ENCODE peak calls at places on chromosomes 4 and X, in five cellular contexts. One of them, this sample, is unnamed.

GRCh38 chrX:107676559-107677378 is 48.5 kb downstream of the PRPS1 start:
- DNase-seq in brain microvascular endothelial cell: peak
- DNase-seq in ovary: peak
- DNase-seq in SJSA1: peak
- DNase-seq in CD8-positive, alpha-beta T cell: peak
- DNase-seq in this sample: peak

GRCh38 chr4:113455081-113455480 is 306.5 kb downstream of the CAMK2D start:
- DNase-seq in CD8-positive, alpha-beta T cell: no peak
- DNase-seq in SJSA1: no peak
- DNase-seq in ovary: no peak
- DNase-seq in brain microvascular endothelial cell: no peak
- DNase-seq in this sample: no peak

GRCh38 chr4:173935622-173936405 is 347.7 kb downstream of the FBXO8 start:
- DNase-seq in brain microvascular endothelial cell: no peak
- DNase-seq in CD8-positive, alpha-beta T cell: no peak
- DNase-seq in ovary: no peak
- DNase-seq in SJSA1: no peak
- DNase-seq in this sample: no peak

GRCh38 chr4:185305979-185306442 is 89.7 kb downstream of the LRP2BP start:
- DNase-seq in CD8-positive, alpha-beta T cell: no peak
- DNase-seq in SJSA1: peak
- DNase-seq in brain microvascular endothelial cell: peak
- DNase-seq in ovary: no peak
- DNase-seq in this sample: no peak

GRCh38 chrX:77918568-77918967 is 8.1 kb downstream of the ATP7A start:
- DNase-seq in CD8-positive, alpha-beta T cell: no peak
- DNase-seq in brain microvascular endothelial cell: no peak
- DNase-seq in ovary: no peak
- DNase-seq in SJSA1: no peak
- DNase-seq in this sample: no peak

GRCh38 chrX:107571296-107571998 is 56.9 kb upstream of the PRPS1 start:
- DNase-seq in CD8-positive, alpha-beta T cell: no peak
- DNase-seq in SJSA1: peak
- DNase-seq in brain microvascular endothelial cell: peak
- DNase-seq in ovary: no peak
- DNase-seq in this sample: no peak

GRCh38 chr4:187608001-187608421 is 387.6 kb upstream of the ZFP42 start:
- DNase-seq in ovary: no peak
- DNase-seq in brain microvascular endothelial cell: peak
- DNase-seq in SJSA1: no peak
- DNase-seq in CD8-positive, alpha-beta T cell: no peak
- DNase-seq in this sample: no peak

GRCh38 chr4:88059781-88060180 is 52.3 kb downstream of the PKD2 start:
- DNase-seq in ovary: no peak
- DNase-seq in CD8-positive, alpha-beta T cell: no peak
- DNase-seq in brain microvascular endothelial cell: no peak
- DNase-seq in SJSA1: no peak
- DNase-seq in this sample: no peak

GRCh38 chr4:108449139-108449538 is 171.2 kb upstream of the RPL34 start:
- DNase-seq in ovary: no peak
- DNase-seq in CD8-positive, alpha-beta T cell: no peak
- DNase-seq in SJSA1: no peak
- DNase-seq in brain microvascular endothelial cell: no peak
- DNase-seq in this sample: no peak

GRCh38 chr4:8277356-8278008 is 7.9 kb downstream of the HTRA3 start:
- DNase-seq in brain microvascular endothelial cell: no peak
- DNase-seq in SJSA1: no peak
- DNase-seq in CD8-positive, alpha-beta T cell: no peak
- DNase-seq in ovary: peak
- DNase-seq in this sample: no peak

GRCh38 chr4:82525287-82525898 is 36.4 kb downstream of the TMEM150C start:
- DNase-seq in ovary: no peak
- DNase-seq in SJSA1: no peak
- DNase-seq in CD8-positive, alpha-beta T cell: no peak
- DNase-seq in brain microvascular endothelial cell: no peak
- DNase-seq in this sample: no peak

GRCh38 chr4:149638073-149638472 is 177.6 kb downstream of the IQCM start:
- DNase-seq in brain microvascular endothelial cell: peak
- DNase-seq in ovary: no peak
- DNase-seq in SJSA1: no peak
- DNase-seq in CD8-positive, alpha-beta T cell: no peak
- DNase-seq in this sample: no peak

GRCh38 chrX:40880712-40881111 is 145.4 kb upstream of the MED14 start:
- DNase-seq in CD8-positive, alpha-beta T cell: no peak
- DNase-seq in ovary: no peak
- DNase-seq in SJSA1: no peak
- DNase-seq in brain microvascular endothelial cell: no peak
- DNase-seq in this sample: no peak

GRCh38 chrX:40887476-40887875 is 152.1 kb upstream of the MED14 start:
- DNase-seq in brain microvascular endothelial cell: no peak
- DNase-seq in SJSA1: no peak
- DNase-seq in ovary: no peak
- DNase-seq in CD8-positive, alpha-beta T cell: no peak
- DNase-seq in this sample: no peak

GRCh38 chrX:40883021-40883619 is 147.8 kb upstream of the MED14 start:
- DNase-seq in brain microvascular endothelial cell: no peak
- DNase-seq in CD8-positive, alpha-beta T cell: no peak
- DNase-seq in SJSA1: peak
- DNase-seq in ovary: no peak
- DNase-seq in this sample: no peak

GRCh38 chrX:40891798-40892197 is 156.5 kb upstream of the MED14 start:
- DNase-seq in ovary: no peak
- DNase-seq in brain microvascular endothelial cell: no peak
- DNase-seq in CD8-positive, alpha-beta T cell: no peak
- DNase-seq in SJSA1: no peak
- DNase-seq in this sample: no peak

DNA sequence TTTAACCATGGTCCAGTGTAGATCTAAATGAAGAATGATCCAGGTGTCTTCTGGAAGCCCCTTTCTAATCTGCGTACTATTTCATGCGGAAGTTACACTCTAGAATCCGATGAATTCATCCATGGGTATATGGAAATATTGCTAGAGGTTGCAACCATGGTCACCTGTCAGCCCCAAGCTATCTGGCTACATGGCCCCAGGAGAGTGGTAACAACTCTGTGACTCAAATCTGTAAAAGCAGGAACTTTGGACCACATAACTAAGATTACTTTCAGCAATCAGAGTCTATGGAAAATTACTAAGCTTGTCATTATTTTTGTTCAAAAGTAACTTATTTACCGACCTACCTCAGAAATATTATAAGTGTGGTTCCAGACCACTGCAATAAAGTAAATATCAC is 150.6 kb upstream of the MED14 start:
- DNase-seq in ovary: no peak
- DNase-seq in SJSA1: no peak
- DNase-seq in CD8-positive, alpha-beta T cell: no peak
- DNase-seq in brain microvascular endothelial cell: no peak
- DNase-seq in this sample: no peak
- H3K27ac ChIP-seq in ovary: no peak
- H3K27ac ChIP-seq in SJSA1: no peak
- H3K27ac ChIP-seq in CD8-positive, alpha-beta T cell: no peak
- H3K27ac ChIP-seq in brain microvascular endothelial cell: no peak
- H3K27ac ChIP-seq in this sample: no peak

GRCh38 chr4:94642561-94642866 is 115.2 kb upstream of the BMPR1B start:
- DNase-seq in SJSA1: no peak
- DNase-seq in ovary: no peak
- DNase-seq in CD8-positive, alpha-beta T cell: no peak
- DNase-seq in brain microvascular endothelial cell: no peak
- DNase-seq in this sample: no peak
- H3K27ac ChIP-seq in SJSA1: peak
- H3K27ac ChIP-seq in ovary: no peak
- H3K27ac ChIP-seq in CD8-positive, alpha-beta T cell: no peak
- H3K27ac ChIP-seq in brain microvascular endothelial cell: peak
- H3K27ac ChIP-seq in this sample: no peak

GRCh38 chr4:151672996-151673395 is 87.8 kb downstream of the GATB start:
- DNase-seq in CD8-positive, alpha-beta T cell: no peak
- DNase-seq in brain microvascular endothelial cell: no peak
- DNase-seq in ovary: no peak
- DNase-seq in SJSA1: no peak
- DNase-seq in this sample: no peak

GRCh38 chr4:151676301-151676700 is 84.5 kb downstream of the GATB start:
- DNase-seq in CD8-positive, alpha-beta T cell: no peak
- DNase-seq in ovary: peak
- DNase-seq in SJSA1: no peak
- DNase-seq in brain microvascular endothelial cell: peak
- DNase-seq in this sample: no peak

GRCh38 chr4:151675366-151676060 is 85.3 kb downstream of the GATB start:
- DNase-seq in CD8-positive, alpha-beta T cell: no peak
- DNase-seq in ovary: no peak
- DNase-seq in SJSA1: no peak
- DNase-seq in brain microvascular endothelial cell: no peak
- DNase-seq in this sample: no peak

GRCh38 chr4:151673913-151674520 is 86.8 kb downstream of the GATB start:
- DNase-seq in SJSA1: no peak
- DNase-seq in brain microvascular endothelial cell: no peak
- DNase-seq in CD8-positive, alpha-beta T cell: no peak
- DNase-seq in ovary: peak
- DNase-seq in this sample: no peak

DNA sequence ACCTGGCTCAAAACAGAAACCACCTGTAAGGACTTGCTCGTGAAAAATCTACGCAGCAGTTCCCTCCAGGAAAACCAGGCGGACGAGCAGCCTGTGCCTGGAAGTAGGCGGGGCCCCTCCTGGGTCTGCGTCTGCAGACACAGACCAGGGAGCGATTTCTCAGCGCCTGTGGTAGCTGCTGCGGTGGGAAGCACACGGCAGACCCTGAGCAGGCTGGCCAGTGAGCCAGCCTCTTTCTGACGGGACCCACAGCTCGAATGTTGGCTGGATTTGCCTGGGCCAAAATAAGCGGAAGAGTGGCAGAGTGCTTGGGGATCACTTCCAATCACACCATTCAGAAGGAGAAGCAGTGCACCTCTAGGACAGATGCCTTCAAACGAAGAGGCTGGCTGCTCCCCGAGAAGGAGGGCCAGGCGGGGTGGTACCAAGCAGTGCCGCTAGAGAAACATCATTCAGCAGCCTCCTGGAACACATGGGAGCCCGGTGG is 86.0 kb downstream of the GATB start:
- DNase-seq in SJSA1: no peak
- DNase-seq in CD8-positive, alpha-beta T cell: no peak
- DNase-seq in brain microvascular endothelial cell: no peak
- DNase-seq in ovary: peak
- DNase-seq in this sample: no peak
- H3K27ac ChIP-seq in SJSA1: no peak
- H3K27ac ChIP-seq in CD8-positive, alpha-beta T cell: no peak
- H3K27ac ChIP-seq in brain microvascular endothelial cell: no peak
- H3K27ac ChIP-seq in ovary: peak
- H3K27ac ChIP-seq in this sample: no peak

GRCh38 chrX:153030801-153031200 is 25.5 kb upstream of the PNMA3 start:
- DNase-seq in brain microvascular endothelial cell: no peak
- DNase-seq in CD8-positive, alpha-beta T cell: no peak
- DNase-seq in SJSA1: no peak
- DNase-seq in ovary: no peak
- DNase-seq in this sample: no peak

GRCh38 chrX:153029162-153029561 is 27.1 kb upstream of the PNMA3 start:
- DNase-seq in SJSA1: no peak
- DNase-seq in CD8-positive, alpha-beta T cell: no peak
- DNase-seq in brain microvascular endothelial cell: no peak
- DNase-seq in ovary: no peak
- DNase-seq in this sample: no peak

GRCh38 chrX:153029875-153030274 is 26.4 kb upstream of the PNMA3 start:
- DNase-seq in ovary: no peak
- DNase-seq in CD8-positive, alpha-beta T cell: no peak
- DNase-seq in SJSA1: no peak
- DNase-seq in brain microvascular endothelial cell: no peak
- DNase-seq in this sample: no peak

GRCh38 chrX:153032397-153033118 is 23.7 kb upstream of the PNMA3 start:
- DNase-seq in brain microvascular endothelial cell: peak
- DNase-seq in ovary: peak
- DNase-seq in CD8-positive, alpha-beta T cell: peak
- DNase-seq in SJSA1: peak
- DNase-seq in this sample: peak
- H3K27ac ChIP-seq in brain microvascular endothelial cell: no peak
- H3K27ac ChIP-seq in ovary: no peak
- H3K27ac ChIP-seq in CD8-positive, alpha-beta T cell: peak
- H3K27ac ChIP-seq in SJSA1: no peak
- H3K27ac ChIP-seq in this sample: peak

GRCh38 chrX:116230136-116230886 is 59.8 kb downstream of the AGTR2 start:
- DNase-seq in ovary: no peak
- DNase-seq in CD8-positive, alpha-beta T cell: no peak
- DNase-seq in brain microvascular endothelial cell: no peak
- DNase-seq in SJSA1: no peak
- DNase-seq in this sample: no peak
- H3K27ac ChIP-seq in ovary: no peak
- H3K27ac ChIP-seq in CD8-positive, alpha-beta T cell: no peak
- H3K27ac ChIP-seq in brain microvascular endothelial cell: no peak
- H3K27ac ChIP-seq in SJSA1: no peak
- H3K27ac ChIP-seq in this sample: no peak

DNA sequence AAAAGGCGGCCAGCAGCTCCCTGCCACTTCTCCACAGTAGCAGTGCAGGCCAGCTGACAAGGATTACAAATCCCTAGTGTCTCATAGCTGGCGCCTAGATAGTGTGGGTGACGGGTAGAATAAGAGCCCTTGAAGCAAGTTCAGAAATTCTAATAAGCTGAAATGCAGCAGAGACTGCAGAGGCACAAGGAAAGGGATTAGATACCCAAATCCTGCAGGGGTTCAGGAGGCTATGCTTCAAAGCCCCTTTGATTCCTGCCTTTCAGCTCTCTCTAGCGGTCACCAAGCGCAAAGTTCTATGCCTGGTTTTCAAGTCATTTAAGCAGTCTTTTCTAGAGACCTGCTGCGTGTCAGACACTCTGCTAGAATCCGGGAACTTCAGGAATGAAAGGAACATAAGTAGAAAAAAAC is 79.2 kb downstream of the RLIM start:
- DNase-seq in brain microvascular endothelial cell: peak
- DNase-seq in CD8-positive, alpha-beta T cell: no peak
- DNase-seq in ovary: peak
- DNase-seq in SJSA1: peak
- DNase-seq in this sample: no peak
- H3K27ac ChIP-seq in brain microvascular endothelial cell: no peak
- H3K27ac ChIP-seq in CD8-positive, alpha-beta T cell: peak
- H3K27ac ChIP-seq in ovary: no peak
- H3K27ac ChIP-seq in SJSA1: peak
- H3K27ac ChIP-seq in this sample: peak

GRCh38 chr4:153146031-153146430 is 58.2 kb upstream of the TRIM2 start:
- DNase-seq in CD8-positive, alpha-beta T cell: no peak
- DNase-seq in brain microvascular endothelial cell: no peak
- DNase-seq in ovary: no peak
- DNase-seq in SJSA1: no peak
- DNase-seq in this sample: no peak

GRCh38 chr4:153141238-153141637 is 63.0 kb upstream of the TRIM2 start:
- DNase-seq in CD8-positive, alpha-beta T cell: no peak
- DNase-seq in brain microvascular endothelial cell: no peak
- DNase-seq in SJSA1: no peak
- DNase-seq in ovary: no peak
- DNase-seq in this sample: no peak

GRCh38 chr4:153140294-153140693 is 63.9 kb upstream of the TRIM2 start:
- DNase-seq in CD8-positive, alpha-beta T cell: no peak
- DNase-seq in ovary: no peak
- DNase-seq in brain microvascular endothelial cell: peak
- DNase-seq in SJSA1: no peak
- DNase-seq in this sample: no peak

GRCh38 chr4:153143527-153144348 is 60.5 kb upstream of the TRIM2 start:
- DNase-seq in SJSA1: no peak
- DNase-seq in ovary: no peak
- DNase-seq in brain microvascular endothelial cell: no peak
- DNase-seq in CD8-positive, alpha-beta T cell: no peak
- DNase-seq in this sample: no peak

GRCh38 chr4:153142700-153143438 is 61.4 kb upstream of the TRIM2 start:
- DNase-seq in brain microvascular endothelial cell: peak
- DNase-seq in ovary: peak
- DNase-seq in SJSA1: peak
- DNase-seq in CD8-positive, alpha-beta T cell: peak
- DNase-seq in this sample: peak
- H3K27ac ChIP-seq in brain microvascular endothelial cell: no peak
- H3K27ac ChIP-seq in ovary: no peak
- H3K27ac ChIP-seq in SJSA1: no peak
- H3K27ac ChIP-seq in CD8-positive, alpha-beta T cell: no peak
- H3K27ac ChIP-seq in this sample: no peak

This sample was measured in naive thymus-derived CD4-positive, alpha-beta T cell.